ENCODE peak calls at places on chromosomes 1 and 21, in five cellular contexts. N is stomach, U is psoas muscle, B is colonic mucosa, E is heart right ventricle. Z is an unnamed sample. For H3K4me1, the result is how much of the 10 kb centered on the place peaks cover.

GRCh38 chr1:153532161-153532560 is 3.6 kb downstream of the S100A6 start:
- DNase-seq in E (no peak), U (no peak), N (no peak), B (no peak), Z (no peak)

GRCh38 chr1:1462318-1462966 is 9.1 kb upstream of the ATAD3B start:
- DNase-seq in B (no peak), E (peak), N (no peak), U (no peak), Z (no peak)

GRCh38 chr1:167200749-167201148 is 19.9 kb upstream of the POU2F1 start:
- DNase-seq in B (no peak), E (no peak), U (no peak), N (no peak), Z (no peak)

GRCh38 chr1:202056644-202057334 is 46.4 kb downstream of the ELF3 start:
- DNase-seq in U (no peak), B (peak), N (peak), E (peak), Z (no peak)

GRCh38 chr1:58779837-58780585 is 3.8 kb downstream of the JUN start:
- DNase-seq in E (peak), U (no peak), B (peak), N (peak), Z (peak)

GRCh38 chr1:87344231-87344630 is 15.6 kb downstream of the LMO4 start:
- DNase-seq in U (no peak), N (no peak), B (no peak), E (no peak), Z (no peak)

GRCh38 chr1:118949317-118949716 is 38.8 kb downstream of the TBX15 start:
- DNase-seq in N (no peak), B (no peak), E (no peak), U (peak), Z (peak)

GRCh38 chr1:156244126-156244525 is 2.1 kb downstream of the BGLAP start:
- DNase-seq in B (no peak), E (no peak), N (no peak), U (no peak), Z (no peak)

GRCh38 chr21:24208562-24209260 is 1398.6 kb downstream of the MRPL39 start:
- DNase-seq in E (no peak), B (no peak), U (peak), N (no peak), Z (no peak)

GRCh38 chr1:176770066-176770465 is 307.1 kb downstream of the PAPPA2 start:
- DNase-seq in E (no peak), B (no peak), N (no peak), U (no peak), Z (no peak)

GRCh38 chr1:22584001-22584557 is 20.8 kb downstream of the EPHA8 start:
- DNase-seq in N (no peak), U (peak), B (no peak), E (no peak), Z (no peak)

GRCh38 chr1:95679262-95679661 is 445.3 kb downstream of the RWDD3 start:
- DNase-seq in U (no peak), E (no peak), B (no peak), N (no peak), Z (no peak)

GRCh38 chr1:210394281-210394798 is 65.6 kb downstream of the HHAT start:
- DNase-seq in U (no peak), N (no peak), B (no peak), E (peak), Z (peak)

GRCh38 chr21:45618846-45619485 is 24.6 kb upstream of the PCBP3 start:
- DNase-seq in U (no peak), E (no peak), N (no peak), B (no peak), Z (no peak)

GRCh38 chr1:62590255-62590969 is 6.9 kb upstream of the ANGPTL3 start:
- DNase-seq in N (no peak), B (no peak), E (no peak), U (no peak), Z (no peak)

GRCh38 chr1:25702101-25702775 is 85.6 kb downstream of the MAN1C1 start:
- DNase-seq in U (no peak), N (no peak), E (no peak), B (no peak), Z (no peak)

GRCh38 chr1:33165809-33166208 is 16.0 kb downstream of the TRIM62 start:
- DNase-seq in E (no peak), U (no peak), N (no peak), B (no peak), Z (no peak)

DNA sequence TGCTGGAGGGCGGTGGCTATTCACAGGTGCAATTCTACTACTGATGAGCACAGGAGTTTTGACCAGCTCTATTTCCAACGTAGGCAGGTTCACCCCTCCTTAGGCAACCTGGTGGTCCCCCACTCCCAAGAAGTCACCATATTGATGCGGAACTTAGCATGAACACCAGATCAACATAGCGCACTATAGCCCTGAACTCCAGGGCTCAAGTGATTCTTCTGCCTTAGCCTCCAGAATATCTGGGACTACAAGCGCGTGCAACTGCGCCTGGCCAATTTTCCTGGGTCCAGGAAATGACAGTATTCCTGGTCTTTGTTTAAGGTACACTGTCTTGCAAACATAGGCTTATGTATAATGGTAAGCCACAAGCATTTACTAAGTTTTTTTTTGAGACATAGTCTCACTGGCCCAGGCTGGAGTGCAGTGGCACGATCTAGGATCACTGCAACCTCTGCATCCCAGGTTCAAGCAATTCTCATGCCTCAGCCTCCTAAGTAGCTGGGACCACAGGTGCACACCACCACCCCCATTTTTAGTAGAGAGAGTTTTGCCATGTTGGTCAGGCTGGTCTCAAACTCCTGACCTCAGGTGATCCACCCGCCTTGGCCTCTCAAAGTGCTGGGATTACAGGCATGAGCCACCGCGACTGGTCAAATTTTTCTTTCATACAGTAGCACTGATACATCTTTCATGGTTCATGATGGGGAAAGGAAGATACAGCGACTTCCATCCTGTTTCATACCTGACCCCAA is 12.6 kb downstream of the MCL1 start:
- DNase-seq in B (no peak), E (no peak), U (no peak), N (no peak), Z (no peak)
- H3K4me1 ChIP-seq in B (under half), E (half or more), U (half or more), N (half or more), Z (half or more)

DNA sequence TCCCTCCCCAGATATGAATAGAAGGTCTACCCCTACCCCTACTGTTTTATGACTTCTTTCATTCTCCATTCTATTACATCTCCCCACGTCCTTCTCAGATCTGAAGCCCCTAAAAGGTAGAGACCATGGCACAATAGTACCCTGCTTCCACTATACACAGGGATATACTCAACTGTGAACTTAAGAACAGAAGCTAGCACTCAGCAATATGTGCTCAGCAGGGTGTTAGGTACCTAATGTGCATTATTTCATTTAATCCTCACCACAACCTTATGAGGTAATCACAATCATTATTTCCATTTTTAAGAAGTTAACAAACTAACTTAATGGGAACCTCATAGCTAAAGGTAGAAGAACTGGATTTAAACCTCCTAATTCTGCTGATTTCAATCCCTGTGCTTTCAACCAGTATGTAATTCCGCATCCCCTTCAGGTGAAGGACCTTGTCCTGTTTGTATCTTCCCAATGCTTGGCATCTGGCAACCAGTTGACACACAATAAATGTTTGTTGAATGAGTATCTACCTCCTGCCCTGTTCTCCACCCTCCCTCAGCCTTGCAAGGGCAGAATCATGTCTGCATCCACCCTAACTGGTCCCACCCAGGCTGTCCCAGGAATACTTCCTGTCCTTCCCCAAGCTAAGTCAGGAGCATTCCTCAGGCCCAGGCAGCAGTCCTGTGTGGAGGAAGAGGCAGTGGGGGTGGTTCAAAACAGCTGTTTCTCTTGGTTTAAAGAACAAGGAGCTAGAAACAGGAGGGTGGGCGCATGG is 6.5 kb downstream of the DENND2D start:
- DNase-seq in B (peak), N (no peak), E (no peak), U (no peak), Z (no peak)
- H3K27ac ChIP-seq in B (peak), N (peak), E (no peak), U (no peak), Z (no peak)

DNA sequence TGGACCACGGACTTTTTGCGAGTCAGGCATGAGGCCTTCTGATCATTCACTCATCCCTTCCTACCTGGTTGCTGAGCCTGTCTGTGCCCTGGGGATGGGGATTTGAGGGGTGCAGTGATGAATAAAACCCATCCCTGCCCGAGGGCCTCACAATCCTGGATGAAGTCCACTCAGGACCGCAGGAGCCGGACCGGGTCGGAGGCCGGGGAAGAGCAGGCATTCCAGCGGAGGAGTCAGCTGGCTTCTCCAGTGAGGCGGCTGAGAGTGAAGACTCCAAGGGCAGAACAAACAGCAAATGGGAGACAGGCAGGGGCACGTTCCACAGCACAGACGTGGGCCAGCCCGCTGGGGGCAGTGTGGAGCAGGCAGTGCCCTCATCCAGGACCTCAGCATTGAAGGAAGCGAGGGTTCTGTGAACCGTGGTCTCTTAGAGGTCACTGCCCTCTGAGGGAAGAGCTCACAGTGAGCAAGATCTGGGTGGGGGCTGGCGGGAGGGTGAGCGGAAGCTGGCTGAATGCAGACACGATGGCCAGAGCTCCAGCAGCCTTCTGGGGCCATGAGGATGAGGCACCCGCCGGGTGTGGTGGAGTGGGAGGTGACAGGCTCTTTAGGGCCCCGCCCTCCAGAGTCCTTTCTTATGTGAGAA is 10.9 kb upstream of the LRRC3 start:
- DNase-seq in B (no peak), E (no peak), N (no peak), U (peak), Z (peak)
- TF ChIP-seq CTCF in B (no peak), E (no peak), N (no peak), U (no peak), Z (no peak)

DNA sequence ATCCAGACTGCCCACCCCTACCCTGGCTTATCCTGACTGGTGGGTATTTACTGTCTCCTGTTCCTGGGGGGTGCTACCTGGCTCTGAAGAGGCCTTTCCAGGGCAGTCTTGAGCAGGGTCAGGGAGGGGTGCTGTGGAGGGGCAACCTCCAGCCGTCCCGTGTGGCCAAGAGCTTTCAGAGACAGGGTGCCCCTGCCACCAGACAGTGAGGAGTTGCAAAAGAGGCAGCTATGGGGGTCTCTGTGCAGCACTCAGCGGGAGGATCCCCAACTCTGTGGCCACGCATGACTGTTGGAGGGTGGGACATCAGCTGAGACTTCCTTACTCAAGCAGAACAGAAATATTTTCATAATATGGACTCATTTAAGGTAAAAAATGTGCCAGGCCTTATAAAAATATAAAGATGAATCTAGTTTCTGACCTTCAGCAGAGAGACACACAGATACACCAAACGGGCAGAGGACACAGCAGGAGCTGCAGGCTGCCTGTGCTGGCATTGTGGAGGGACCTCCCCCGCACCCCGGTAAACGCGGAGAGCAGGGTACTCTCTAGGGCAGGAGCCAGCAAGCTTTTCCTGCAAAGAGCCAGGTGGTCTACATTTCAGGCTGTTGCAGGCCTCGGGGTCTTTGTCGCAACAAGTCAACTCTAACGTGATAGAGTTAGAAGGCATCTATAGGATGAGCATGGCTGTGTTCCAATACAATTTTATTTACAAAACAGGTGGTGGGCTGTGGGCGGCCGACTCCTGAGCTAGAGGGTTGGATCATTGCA is 252.6 kb downstream of the RHOU start:
- DNase-seq in B (no peak), U (no peak), N (no peak), E (no peak), Z (peak)
- H3K4me1 ChIP-seq in B (under half), U (under half), N (under half), E (under half), Z (under half)

GRCh38 chr1:8355439-8356255 is 37.7 kb downstream of the SLC45A1 start:
- DNase-seq in E (no peak), U (no peak), B (no peak), N (no peak), Z (no peak)
- H3K27ac ChIP-seq in E (peak), U (no peak), B (no peak), N (no peak), Z (no peak)

GRCh38 chr21:42862774-42863503 is 16.4 kb downstream of the WDR4 start:
- DNase-seq in E (no peak), N (peak), B (peak), U (no peak), Z (no peak)

GRCh38 chr21:42864286-42864685 is 15.1 kb downstream of the WDR4 start:
- DNase-seq in B (no peak), U (no peak), N (no peak), E (no peak), Z (no peak)

GRCh38 chr21:42862123-42862475 is 17.2 kb downstream of the WDR4 start:
- DNase-seq in E (no peak), N (no peak), U (no peak), B (no peak), Z (no peak)

GRCh38 chr21:42864812-42865211 is 14.5 kb downstream of the WDR4 start:
- DNase-seq in E (no peak), N (no peak), B (no peak), U (no peak), Z (no peak)

GRCh38 chr21:42863504-42863870 is 15.9 kb downstream of the WDR4 start:
- DNase-seq in B (no peak), E (no peak), N (no peak), U (no peak), Z (no peak)
- TF ChIP-seq CTCF in B (no peak), E (no peak), N (no peak), U (no peak), Z (no peak)

GRCh38 chr1:203660931-203661484 is 34.4 kb downstream of the ATP2B4 start:
- DNase-seq in N (no peak), B (no peak), U (no peak), E (no peak), Z (no peak)
- H3K4me1 ChIP-seq in N (half or more), B (under half), U (under half), E (under half), Z (under half)

GRCh38 chr21:18340387-18340942 is 63.1 kb downstream of the TMPRSS15 start:
- DNase-seq in U (no peak), E (no peak), B (no peak), N (no peak), Z (no peak)
- H3K27ac ChIP-seq in U (no peak), E (no peak), B (no peak), N (no peak), Z (no peak)

GRCh38 chr1:66787641-66788040 is 13.4 kb downstream of the INSL5 start:
- DNase-seq in E (no peak), N (no peak), B (no peak), U (no peak), Z (no peak)

GRCh38 chr1:66791621-66792610 is 9.2 kb downstream of the INSL5 start:
- DNase-seq in B (no peak), N (no peak), E (no peak), U (no peak), Z (no peak)

DNA sequence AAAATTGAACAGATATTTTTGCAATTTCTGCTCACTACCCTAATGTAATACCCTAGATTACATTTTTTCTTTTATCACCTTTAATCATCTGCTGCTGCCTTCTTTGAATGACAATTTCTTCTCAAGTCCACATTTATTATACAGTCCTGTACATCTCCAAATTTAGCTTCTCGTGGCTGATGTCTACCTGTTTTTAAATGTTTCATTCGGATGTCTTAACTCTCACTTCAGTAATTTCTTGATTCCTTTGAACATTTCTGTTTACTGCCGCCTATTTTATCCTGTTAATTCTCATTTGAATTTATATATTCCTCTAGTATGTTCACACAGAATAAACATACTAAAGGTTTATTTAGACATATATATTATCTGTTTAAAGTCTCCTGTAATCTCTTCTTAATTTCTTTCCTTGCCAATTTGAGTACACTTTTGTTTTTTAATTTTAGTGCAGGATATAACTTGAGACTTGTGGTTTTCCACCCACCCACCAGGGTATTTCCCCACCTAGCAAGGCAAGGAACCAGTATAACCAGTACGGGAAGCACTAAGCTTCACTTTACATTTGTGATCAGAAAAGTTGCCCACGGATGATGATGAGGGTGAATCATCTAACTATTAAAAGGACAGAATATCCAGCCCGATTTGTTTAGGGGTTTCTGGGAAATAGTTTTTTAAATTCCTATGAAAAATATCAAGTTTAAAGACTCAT is 12.7 kb downstream of the INSL5 start:
- DNase-seq in E (no peak), N (no peak), B (no peak), U (no peak), Z (no peak)
- TF ChIP-seq CTCF in E (no peak), N (no peak), B (no peak), U (no peak), Z (no peak)

Z was measured in tibial artery.